ENCODE peak calls at places on chromosomes 11 and 22, in nine cellular contexts. One of them, this sample, is unnamed.

GRCh38 chr11:73530109-73530508 is 67.8 kb downstream of the FAM168A start:
- DNase-seq in transverse colon: no peak
- DNase-seq in stomach: no peak
- DNase-seq in ovary: no peak
- DNase-seq in K562: no peak
- DNase-seq in A549: no peak
- DNase-seq in sigmoid colon: no peak
- DNase-seq in H1: peak; percentile 10
- DNase-seq in SK-N-SH: no peak
- DNase-seq in this sample: no peak

GRCh38 chr11:17573526-17573925 is 26.5 kb downstream of the OTOG start:
- DNase-seq in ovary: no peak
- DNase-seq in K562: no peak
- DNase-seq in A549: no peak
- DNase-seq in sigmoid colon: no peak
- DNase-seq in transverse colon: no peak
- DNase-seq in H1: no peak
- DNase-seq in SK-N-SH: no peak
- DNase-seq in stomach: no peak
- DNase-seq in this sample: no peak

GRCh38 chr11:71137376-71137775 is 115.0 kb downstream of the SHANK2 start:
- DNase-seq in ovary: no peak
- DNase-seq in SK-N-SH: no peak
- DNase-seq in sigmoid colon: no peak
- DNase-seq in K562: no peak
- DNase-seq in stomach: no peak
- DNase-seq in H1: no peak
- DNase-seq in transverse colon: no peak
- DNase-seq in A549: no peak
- DNase-seq in this sample: no peak

GRCh38 chr11:67016550-67016949 is 6.4 kb upstream of the SYT12 start:
- DNase-seq in H1: no peak
- DNase-seq in A549: no peak
- DNase-seq in SK-N-SH: no peak
- DNase-seq in ovary: no peak
- DNase-seq in transverse colon: no peak
- DNase-seq in stomach: no peak
- DNase-seq in K562: no peak
- DNase-seq in sigmoid colon: no peak
- DNase-seq in this sample: no peak

GRCh38 chr22:38830026-38830844 is 13.6 kb downstream of the NPTXR start:
- DNase-seq in sigmoid colon: no peak
- DNase-seq in transverse colon: no peak
- DNase-seq in ovary: no peak
- DNase-seq in SK-N-SH: no peak
- DNase-seq in K562: no peak
- DNase-seq in A549: no peak
- DNase-seq in stomach: no peak
- DNase-seq in H1: no peak
- DNase-seq in this sample: no peak

GRCh38 chr11:72844356-72844755 is 30.1 kb downstream of the ATG16L2 start:
- DNase-seq in transverse colon: no peak
- DNase-seq in K562: no peak
- DNase-seq in stomach: no peak
- DNase-seq in ovary: peak; percentile 28
- DNase-seq in sigmoid colon: no peak
- DNase-seq in A549: no peak
- DNase-seq in H1: no peak
- DNase-seq in SK-N-SH: no peak
- DNase-seq in this sample: no peak

GRCh38 chr11:104572279-104572678 is 326.0 kb downstream of the CASP12 start:
- DNase-seq in stomach: no peak
- DNase-seq in sigmoid colon: no peak
- DNase-seq in SK-N-SH: no peak
- DNase-seq in ovary: no peak
- DNase-seq in K562: no peak
- DNase-seq in A549: no peak
- DNase-seq in transverse colon: no peak
- DNase-seq in H1: no peak
- DNase-seq in this sample: no peak

GRCh38 chr11:59754494-59754858 is 700 bp upstream of the STX3 start:
- DNase-seq in transverse colon: peak; percentile 46
- DNase-seq in SK-N-SH: peak; percentile 39
- DNase-seq in sigmoid colon: no peak
- DNase-seq in ovary: no peak
- DNase-seq in A549: no peak
- DNase-seq in K562: no peak
- DNase-seq in H1: no peak
- DNase-seq in stomach: no peak
- DNase-seq in this sample: no peak

GRCh38 chr22:39362271-39362670 is 12.5 kb downstream of the SYNGR1 start:
- DNase-seq in ovary: no peak
- DNase-seq in transverse colon: no peak
- DNase-seq in stomach: no peak
- DNase-seq in sigmoid colon: no peak
- DNase-seq in K562: peak; percentile 49
- DNase-seq in A549: no peak
- DNase-seq in H1: no peak
- DNase-seq in SK-N-SH: no peak
- DNase-seq in this sample: no peak

GRCh38 chr11:110972640-110973039 is 260.4 kb upstream of the ARHGAP20 start:
- DNase-seq in stomach: no peak
- DNase-seq in SK-N-SH: no peak
- DNase-seq in A549: no peak
- DNase-seq in sigmoid colon: no peak
- DNase-seq in K562: no peak
- DNase-seq in ovary: peak; percentile 34
- DNase-seq in H1: no peak
- DNase-seq in transverse colon: no peak
- DNase-seq in this sample: no peak

GRCh38 chr11:58498464-58498863 is 9.4 kb downstream of the OR5B21 start:
- DNase-seq in A549: no peak
- DNase-seq in SK-N-SH: no peak
- DNase-seq in K562: no peak
- DNase-seq in stomach: no peak
- DNase-seq in H1: no peak
- DNase-seq in transverse colon: peak; percentile 8
- DNase-seq in ovary: no peak
- DNase-seq in sigmoid colon: no peak
- DNase-seq in this sample: no peak

GRCh38 chr11:34263462-34264186 is 94.2 kb downstream of the ABTB2 start:
- DNase-seq in H1: no peak
- DNase-seq in K562: no peak
- DNase-seq in ovary: peak; percentile 32
- DNase-seq in transverse colon: peak; percentile 79
- DNase-seq in sigmoid colon: peak; percentile 76
- DNase-seq in SK-N-SH: no peak
- DNase-seq in A549: peak; percentile 62
- DNase-seq in stomach: peak; percentile 84
- DNase-seq in this sample: no peak

GRCh38 chr11:68460741-68461283 is at the start of gene PPP6R3:
- DNase-seq in SK-N-SH: no peak
- DNase-seq in A549: peak; percentile 43
- DNase-seq in ovary: no peak
- DNase-seq in transverse colon: no peak
- DNase-seq in K562: no peak
- DNase-seq in stomach: no peak
- DNase-seq in sigmoid colon: no peak
- DNase-seq in H1: no peak
- DNase-seq in this sample: peak; percentile 83

GRCh38 chr11:117815262-117815803 is 9.2 kb downstream of the FXYD2 start:
- DNase-seq in H1: no peak
- DNase-seq in ovary: no peak
- DNase-seq in stomach: no peak
- DNase-seq in K562: no peak
- DNase-seq in SK-N-SH: no peak
- DNase-seq in A549: no peak
- DNase-seq in transverse colon: peak; percentile 55
- DNase-seq in sigmoid colon: no peak
- DNase-seq in this sample: no peak

GRCh38 chr11:37947816-37948215 is 1349.8 kb upstream of the RAG2 start:
- DNase-seq in SK-N-SH: no peak
- DNase-seq in transverse colon: no peak
- DNase-seq in stomach: no peak
- DNase-seq in H1: no peak
- DNase-seq in ovary: no peak
- DNase-seq in A549: no peak
- DNase-seq in sigmoid colon: no peak
- DNase-seq in K562: no peak
- DNase-seq in this sample: no peak

GRCh38 chr11:36467913-36468312 is 42.2 kb downstream of the TRAF6 start:
- DNase-seq in H1: no peak
- DNase-seq in stomach: no peak
- DNase-seq in K562: no peak
- DNase-seq in A549: no peak
- DNase-seq in ovary: no peak
- DNase-seq in sigmoid colon: no peak
- DNase-seq in SK-N-SH: no peak
- DNase-seq in transverse colon: no peak
- DNase-seq in this sample: no peak

GRCh38 chr11:126284829-126285228 is 1.9 kb downstream of the TIRAP start:
- DNase-seq in SK-N-SH: no peak
- DNase-seq in A549: peak; percentile 19
- DNase-seq in H1: no peak
- DNase-seq in K562: no peak
- DNase-seq in sigmoid colon: peak; percentile 78
- DNase-seq in transverse colon: peak; percentile 83
- DNase-seq in stomach: peak; percentile 87
- DNase-seq in ovary: peak; percentile 84
- DNase-seq in this sample: no peak

GRCh38 chr22:22139364-22139763 is 105.2 kb upstream of the VPREB1 start:
- DNase-seq in transverse colon: no peak
- DNase-seq in ovary: no peak
- DNase-seq in stomach: no peak
- DNase-seq in SK-N-SH: no peak
- DNase-seq in A549: no peak
- DNase-seq in sigmoid colon: no peak
- DNase-seq in K562: no peak
- DNase-seq in H1: no peak
- DNase-seq in this sample: no peak

DNA sequence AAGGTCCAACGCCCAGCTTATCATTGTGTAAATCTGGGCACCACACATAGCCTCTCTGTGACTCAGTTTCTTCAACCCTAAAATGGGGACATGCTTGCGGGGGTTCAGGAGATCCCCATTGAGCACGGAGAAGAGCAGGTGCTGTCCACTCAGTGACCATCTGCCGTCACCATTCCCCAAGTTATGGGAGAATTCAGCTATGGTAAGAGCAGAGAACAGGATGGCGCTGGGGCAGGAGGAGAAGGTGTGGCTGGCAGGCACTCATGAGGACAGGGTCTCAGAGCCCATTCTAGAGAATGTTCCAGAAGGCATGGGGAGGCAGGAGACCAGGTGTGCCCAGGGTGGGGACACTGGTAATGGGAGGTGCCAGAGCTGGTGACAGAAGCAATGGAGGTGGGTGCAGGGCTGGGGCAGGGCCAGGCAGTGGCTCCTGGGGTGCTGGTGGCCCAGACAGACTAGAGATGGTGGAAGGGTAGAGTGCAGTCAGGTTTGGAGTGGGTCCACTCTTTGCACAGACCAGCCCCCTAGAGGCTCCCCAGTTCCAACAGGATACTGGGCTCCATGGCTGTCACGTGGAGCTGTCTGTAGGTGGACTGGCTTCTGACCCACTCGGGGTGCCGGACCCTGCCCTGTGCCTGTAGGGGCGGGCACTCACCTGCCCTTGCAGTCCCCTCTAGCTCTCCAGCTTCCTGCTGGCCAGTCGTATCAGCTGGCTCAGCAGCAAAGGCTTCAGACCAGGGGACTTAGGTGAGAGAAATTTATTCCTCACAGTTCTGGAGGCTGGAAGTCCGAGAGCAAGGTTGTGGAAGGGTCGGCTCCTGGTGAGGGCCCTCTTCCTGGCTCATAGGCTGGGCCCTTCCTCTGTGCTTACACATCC is 84.7 kb downstream of the CDKN1C start:
- DNase-seq in SK-N-SH: no peak
- DNase-seq in stomach: peak; percentile 21
- DNase-seq in ovary: peak; percentile 13
- DNase-seq in K562: no peak
- DNase-seq in transverse colon: peak; percentile 3
- DNase-seq in A549: no peak
- DNase-seq in H1: no peak
- DNase-seq in sigmoid colon: peak; percentile 57
- DNase-seq in this sample: peak; percentile 62
- TF ChIP-seq CTCF in SK-N-SH: no peak
- TF ChIP-seq CTCF in stomach: no peak
- TF ChIP-seq CTCF in ovary: no peak
- TF ChIP-seq CTCF in K562: no peak
- TF ChIP-seq CTCF in transverse colon: no peak
- TF ChIP-seq CTCF in A549: no peak
- TF ChIP-seq CTCF in H1: no peak
- TF ChIP-seq CTCF in sigmoid colon: no peak
- TF ChIP-seq CTCF in this sample: no peak

GRCh38 chr11:101434241-101434640 is 149.6 kb downstream of the TRPC6 start:
- DNase-seq in H1: no peak
- DNase-seq in sigmoid colon: no peak
- DNase-seq in SK-N-SH: no peak
- DNase-seq in ovary: no peak
- DNase-seq in A549: no peak
- DNase-seq in stomach: no peak
- DNase-seq in K562: no peak
- DNase-seq in transverse colon: no peak
- DNase-seq in this sample: no peak
- TF ChIP-seq EP300 in H1: no peak
- TF ChIP-seq EP300 in sigmoid colon: no peak
- TF ChIP-seq EP300 in SK-N-SH: no peak
- TF ChIP-seq EP300 in ovary: no peak
- TF ChIP-seq EP300 in A549: no peak
- TF ChIP-seq EP300 in stomach: no peak
- TF ChIP-seq EP300 in K562: no peak
- TF ChIP-seq EP300 in transverse colon: no peak
- TF ChIP-seq EP300 in this sample: no peak

GRCh38 chr11:83957038-83957900 is 671.1 kb upstream of the CCDC90B start:
- DNase-seq in H1: no peak
- DNase-seq in ovary: no peak
- DNase-seq in stomach: no peak
- DNase-seq in K562: no peak
- DNase-seq in sigmoid colon: no peak
- DNase-seq in A549: no peak
- DNase-seq in SK-N-SH: no peak
- DNase-seq in transverse colon: no peak
- DNase-seq in this sample: no peak

GRCh38 chr11:83951521-83951920 is 665.4 kb upstream of the CCDC90B start:
- DNase-seq in transverse colon: no peak
- DNase-seq in SK-N-SH: no peak
- DNase-seq in H1: no peak
- DNase-seq in stomach: no peak
- DNase-seq in A549: no peak
- DNase-seq in ovary: no peak
- DNase-seq in K562: no peak
- DNase-seq in sigmoid colon: no peak
- DNase-seq in this sample: no peak

GRCh38 chr11:83956119-83956697 is 670.0 kb upstream of the CCDC90B start:
- DNase-seq in A549: no peak
- DNase-seq in ovary: no peak
- DNase-seq in stomach: no peak
- DNase-seq in SK-N-SH: no peak
- DNase-seq in H1: no peak
- DNase-seq in sigmoid colon: no peak
- DNase-seq in K562: no peak
- DNase-seq in transverse colon: no peak
- DNase-seq in this sample: no peak
- TF ChIP-seq CTCF in A549: no peak
- TF ChIP-seq CTCF in ovary: no peak
- TF ChIP-seq CTCF in stomach: no peak
- TF ChIP-seq CTCF in SK-N-SH: no peak
- TF ChIP-seq CTCF in H1: no peak
- TF ChIP-seq CTCF in sigmoid colon: no peak
- TF ChIP-seq CTCF in K562: no peak
- TF ChIP-seq CTCF in transverse colon: no peak
- TF ChIP-seq CTCF in this sample: no peak

GRCh38 chr11:89163686-89164085 is 14.0 kb upstream of the TYR start:
- DNase-seq in A549: no peak
- DNase-seq in stomach: no peak
- DNase-seq in SK-N-SH: no peak
- DNase-seq in K562: no peak
- DNase-seq in sigmoid colon: no peak
- DNase-seq in ovary: no peak
- DNase-seq in H1: no peak
- DNase-seq in transverse colon: no peak
- DNase-seq in this sample: no peak
- TF ChIP-seq EP300 in A549: no peak
- TF ChIP-seq EP300 in stomach: no peak
- TF ChIP-seq EP300 in SK-N-SH: no peak
- TF ChIP-seq EP300 in K562: no peak
- TF ChIP-seq EP300 in sigmoid colon: no peak
- TF ChIP-seq EP300 in ovary: no peak
- TF ChIP-seq EP300 in H1: no peak
- TF ChIP-seq EP300 in transverse colon: no peak
- TF ChIP-seq EP300 in this sample: no peak

This sample was measured in suprapubic skin.